ENCODE peak calls at places on chromosomes 4 and X, in ten cellular contexts. A is WERI-Rb-1, P is body of pancreas, C is IMR-90, W is lung, Z is GM23248, B is endothelial cell of umbilical vein, N is Peyer's patch, J is spleen, H is bronchial epithelial cell. O is an unnamed sample.

GRCh38 chr4:83109480-83110221 is 4.9 kb downstream of the PLAC8 start:
- DNase-seq in H (peak), W (no peak), P (peak), C (peak), N (peak), B (peak), A (peak), Z (peak), J (peak), O (peak)

GRCh38 chr4:66791686-66792085 is 753.6 kb downstream of the CENPC start:
- DNase-seq in W (no peak), N (no peak), P (no peak), B (no peak), J (no peak), C (no peak), A (no peak), H (no peak), Z (no peak), O (no peak)

GRCh38 chr4:137310156-137310555 is 222.1 kb downstream of the PCDH18 start:
- DNase-seq in A (no peak), Z (peak), N (no peak), W (no peak), P (no peak), B (no peak), J (no peak), C (peak), H (no peak), O (no peak)

GRCh38 chr4:25862411-25863346 is at the start of gene SEL1L3:
- DNase-seq in J (peak), P (peak), B (no peak), A (peak), Z (peak), W (peak), H (no peak), N (peak), C (no peak), O (peak)

GRCh38 chr4:4362991-4363697 is 23.8 kb upstream of the NSG1 start:
- DNase-seq in B (no peak), J (no peak), W (no peak), N (no peak), C (no peak), Z (peak), P (no peak), H (no peak), A (no peak), O (no peak)

GRCh38 chrX:64191281-64192010 is 14.1 kb downstream of the AMER1 start:
- DNase-seq in N (no peak), Z (no peak), C (no peak), A (no peak), P (no peak), W (no peak), H (no peak), J (no peak), B (no peak), O (no peak)

GRCh38 chrX:134604701-134605271 is 53.5 kb downstream of the PLAC1 start:
- DNase-seq in Z (peak), N (no peak), J (no peak), B (peak), P (peak), H (peak), A (peak), C (peak), W (peak), O (no peak)

GRCh38 chr4:164956766-164957643 is 20.5 kb downstream of the TRIM61 start:
- DNase-seq in C (peak), W (peak), H (peak), P (peak), J (peak), N (peak), A (peak), Z (peak), B (peak), O (peak)

GRCh38 chr4:75710246-75710645 is 14.1 kb upstream of the USO1 start:
- DNase-seq in C (no peak), B (peak), W (peak), H (no peak), Z (no peak), J (no peak), A (no peak), N (no peak), P (no peak), O (no peak)

GRCh38 chrX:19630228-19630627 is 114.9 kb upstream of the MAP3K15 start:
- DNase-seq in W (no peak), N (no peak), Z (no peak), J (no peak), P (no peak), B (no peak), A (no peak), C (no peak), H (no peak), O (no peak)

GRCh38 chrX:19627533-19627932 is 112.2 kb upstream of the MAP3K15 start:
- DNase-seq in Z (peak), W (no peak), H (peak), C (peak), A (no peak), N (no peak), B (no peak), J (no peak), P (no peak), O (peak)

GRCh38 chrX:19630776-19631707 is 115.7 kb upstream of the MAP3K15 start:
- DNase-seq in H (no peak), A (peak), B (no peak), C (no peak), Z (no peak), N (no peak), P (no peak), W (no peak), J (no peak), O (no peak)

GRCh38 chrX:19628006-19628575 is 112.8 kb upstream of the MAP3K15 start:
- DNase-seq in A (no peak), J (no peak), B (no peak), C (peak), P (no peak), Z (peak), H (no peak), W (no peak), N (no peak), O (no peak)

GRCh38 chrX:19629541-19629940 is 114.2 kb upstream of the MAP3K15 start:
- DNase-seq in Z (no peak), J (no peak), W (no peak), P (no peak), A (no peak), N (no peak), H (no peak), B (no peak), C (no peak), O (no peak)
- H3K4me3 ChIP-seq in Z (no peak), J (no peak), W (no peak), P (no peak), A (no peak), N (no peak), H (no peak), B (no peak), C (no peak), O (no peak)

GRCh38 chr4:61199869-61200194 is 294 bp upstream of the ADGRL3 start:
- DNase-seq in J (no peak), B (no peak), Z (no peak), H (no peak), N (no peak), C (no peak), W (no peak), A (no peak), P (no peak), O (no peak)
- H3K4me3 ChIP-seq in J (peak), B (no peak), Z (no peak), H (peak), N (peak), C (peak), W (no peak), A (peak), P (no peak), O (no peak)

DNA sequence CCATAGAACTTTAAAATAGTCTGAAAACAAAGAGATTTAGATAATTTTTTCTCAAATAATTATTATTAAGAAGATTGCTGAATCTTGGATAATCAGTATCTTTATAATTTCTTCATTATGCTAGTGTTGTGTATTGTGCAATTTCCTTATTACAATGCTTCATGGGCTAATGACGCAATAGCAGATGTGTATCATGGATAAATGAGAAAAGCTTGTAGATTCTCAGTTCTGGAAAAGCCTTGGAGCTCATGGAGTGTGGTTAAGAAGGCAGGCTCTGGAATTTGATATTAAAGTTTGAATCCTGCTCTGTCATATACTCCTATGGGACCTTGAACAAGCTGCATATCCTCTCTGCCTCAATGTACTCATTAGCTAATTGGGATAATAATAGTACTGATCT is 18.9 kb upstream of the CXCL8 start:
- DNase-seq in B (no peak), P (no peak), Z (peak), H (peak), N (no peak), J (no peak), W (no peak), C (peak), A (no peak), O (no peak)
- H3K4me3 ChIP-seq in B (no peak), P (no peak), Z (no peak), H (no peak), N (no peak), J (no peak), W (no peak), C (no peak), A (no peak), O (no peak)

DNA sequence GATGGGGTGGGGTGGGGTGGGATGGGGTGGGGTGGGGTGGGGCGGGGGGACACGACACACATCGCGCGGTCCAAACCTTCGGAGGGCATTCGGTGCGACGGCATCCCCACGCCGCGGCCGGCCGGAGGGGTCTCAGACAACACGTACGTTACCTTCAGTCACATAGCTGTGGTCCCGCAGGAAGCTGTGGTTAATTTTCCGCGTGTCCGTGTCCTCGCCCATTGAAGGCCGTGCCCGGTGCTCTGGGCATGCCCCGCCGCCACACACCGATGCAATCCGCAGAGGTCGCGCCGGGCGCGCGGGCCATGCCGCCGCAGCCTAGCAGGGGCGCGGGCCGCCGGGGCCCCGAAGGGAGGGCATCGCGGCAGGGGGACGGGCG is 417 bp downstream of the PPP2R2C start:
- DNase-seq in W (no peak), B (no peak), Z (no peak), N (peak), H (no peak), J (peak), C (no peak), A (no peak), P (no peak), O (no peak)
- H3K4me3 ChIP-seq in W (no peak), B (no peak), Z (no peak), N (no peak), H (no peak), J (no peak), C (no peak), A (peak), P (no peak), O (no peak)

DNA sequence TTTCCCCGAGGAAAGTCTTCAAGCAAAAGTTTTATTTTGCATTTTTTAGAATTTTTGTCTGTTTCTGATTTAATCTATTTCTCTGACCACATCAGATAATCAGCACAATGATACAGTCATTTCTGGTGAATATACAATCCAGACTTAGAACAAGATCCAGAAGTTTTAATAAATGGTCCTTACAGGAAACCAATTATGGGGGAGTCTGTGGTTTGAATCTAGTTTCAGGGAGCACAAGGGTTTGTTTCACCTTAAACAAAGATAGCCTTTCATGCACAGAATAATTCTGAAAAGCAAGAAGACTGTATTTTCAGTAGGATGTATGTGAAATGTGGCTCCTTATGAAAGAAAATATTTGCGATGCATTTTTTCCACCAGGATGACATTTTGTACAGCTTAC is 158.5 kb upstream of the ARSJ start:
- DNase-seq in C (no peak), N (no peak), B (no peak), Z (no peak), P (no peak), H (no peak), W (no peak), A (no peak), J (no peak), O (no peak)
- H3K4me3 ChIP-seq in C (no peak), N (no peak), B (no peak), Z (no peak), P (no peak), H (no peak), W (no peak), A (no peak), J (no peak), O (no peak)

O was measured in CD8-positive, alpha-beta memory T cell.